ENCODE peak calls at places on chromosomes 6 and 20, in five cellular contexts. One of them, this sample, is unnamed.

GRCh38 chr6:636488-636887 is 20.4 kb downstream of the HUS1B start:
- DNase-seq in IMR-90: peak
- DNase-seq in sigmoid colon: no peak
- DNase-seq in small intestine: no peak
- DNase-seq in cardiac muscle cell: no peak
- DNase-seq in this sample: no peak

GRCh38 chr6:39328066-39328465 is 5.6 kb upstream of the KCNK16 start:
- DNase-seq in IMR-90: no peak
- DNase-seq in sigmoid colon: no peak
- DNase-seq in small intestine: no peak
- DNase-seq in cardiac muscle cell: no peak
- DNase-seq in this sample: no peak

GRCh38 chr6:34412643-34413214 is 13.1 kb downstream of the RPS10 start:
- DNase-seq in IMR-90: peak
- DNase-seq in sigmoid colon: no peak
- DNase-seq in small intestine: no peak
- DNase-seq in cardiac muscle cell: peak
- DNase-seq in this sample: no peak

GRCh38 chr6:101800598-101800997 is 407.1 kb downstream of the GRIK2 start:
- DNase-seq in IMR-90: no peak
- DNase-seq in sigmoid colon: no peak
- DNase-seq in small intestine: no peak
- DNase-seq in cardiac muscle cell: no peak
- DNase-seq in this sample: no peak

GRCh38 chr6:113707194-113707593 is 150.0 kb upstream of the MARCKS start:
- DNase-seq in IMR-90: no peak
- DNase-seq in sigmoid colon: no peak
- DNase-seq in small intestine: no peak
- DNase-seq in cardiac muscle cell: no peak
- DNase-seq in this sample: no peak

GRCh38 chr20:3673551-3674070 is 8.2 kb downstream of the ADAM33 start:
- DNase-seq in IMR-90: no peak
- DNase-seq in sigmoid colon: no peak
- DNase-seq in small intestine: no peak
- DNase-seq in cardiac muscle cell: no peak
- DNase-seq in this sample: no peak

GRCh38 chr6:116446399-116446798 is 14.8 kb upstream of the CALHM6 start:
- DNase-seq in IMR-90: no peak
- DNase-seq in sigmoid colon: no peak
- DNase-seq in small intestine: peak
- DNase-seq in cardiac muscle cell: peak
- DNase-seq in this sample: no peak

GRCh38 chr20:43958626-43959025 is 44.0 kb downstream of the TOX2 start:
- DNase-seq in IMR-90: no peak
- DNase-seq in sigmoid colon: no peak
- DNase-seq in small intestine: no peak
- DNase-seq in cardiac muscle cell: no peak
- DNase-seq in this sample: no peak

GRCh38 chr20:24158271-24158670 is 169.7 kb upstream of the GGTLC1 start:
- DNase-seq in IMR-90: no peak
- DNase-seq in sigmoid colon: no peak
- DNase-seq in small intestine: no peak
- DNase-seq in cardiac muscle cell: no peak
- DNase-seq in this sample: no peak

GRCh38 chr20:49887251-49887827 is 28.0 kb downstream of the SPATA2 start:
- DNase-seq in IMR-90: peak
- DNase-seq in sigmoid colon: peak
- DNase-seq in small intestine: no peak
- DNase-seq in cardiac muscle cell: no peak
- DNase-seq in this sample: no peak

GRCh38 chr6:166633732-166634535 is 6.9 kb upstream of the RPS6KA2 start:
- DNase-seq in IMR-90: peak
- DNase-seq in sigmoid colon: no peak
- DNase-seq in small intestine: no peak
- DNase-seq in cardiac muscle cell: no peak
- DNase-seq in this sample: no peak

GRCh38 chr6:41318648-41319565 is 16.5 kb upstream of the NCR2 start:
- DNase-seq in IMR-90: peak
- DNase-seq in sigmoid colon: peak
- DNase-seq in small intestine: peak
- DNase-seq in cardiac muscle cell: peak
- DNase-seq in this sample: peak

GRCh38 chr6:56842602-56843475 is 112.1 kb upstream of the BEND6 start:
- DNase-seq in IMR-90: peak
- DNase-seq in sigmoid colon: peak
- DNase-seq in small intestine: no peak
- DNase-seq in cardiac muscle cell: peak
- DNase-seq in this sample: no peak

GRCh38 chr6:125191916-125192609 is 38.5 kb downstream of the TPD52L1 start:
- DNase-seq in IMR-90: peak
- DNase-seq in sigmoid colon: peak
- DNase-seq in small intestine: peak
- DNase-seq in cardiac muscle cell: peak
- DNase-seq in this sample: peak

GRCh38 chr6:157724960-157725741 is 97.9 kb upstream of the SNX9 start:
- DNase-seq in IMR-90: no peak
- DNase-seq in sigmoid colon: no peak
- DNase-seq in small intestine: no peak
- DNase-seq in cardiac muscle cell: no peak
- DNase-seq in this sample: peak

GRCh38 chr6:143689852-143690251 is 12.1 kb downstream of the PHACTR2 start:
- DNase-seq in IMR-90: no peak
- DNase-seq in sigmoid colon: no peak
- DNase-seq in small intestine: no peak
- DNase-seq in cardiac muscle cell: no peak
- DNase-seq in this sample: no peak

GRCh38 chr6:134619789-134620188 is 301.9 kb upstream of the SGK1 start:
- DNase-seq in IMR-90: peak
- DNase-seq in sigmoid colon: no peak
- DNase-seq in small intestine: no peak
- DNase-seq in cardiac muscle cell: peak
- DNase-seq in this sample: no peak

GRCh38 chr6:141103246-141103645 is 1029.5 kb upstream of the GJE1 start:
- DNase-seq in IMR-90: peak
- DNase-seq in sigmoid colon: no peak
- DNase-seq in small intestine: no peak
- DNase-seq in cardiac muscle cell: peak
- DNase-seq in this sample: no peak

GRCh38 chr20:13552061-13552460 is 86.7 kb downstream of the TASP1 start:
- DNase-seq in IMR-90: peak
- DNase-seq in sigmoid colon: no peak
- DNase-seq in small intestine: no peak
- DNase-seq in cardiac muscle cell: no peak
- DNase-seq in this sample: no peak

GRCh38 chr6:18034798-18035202 is 47.4 kb upstream of the KIF13A start:
- DNase-seq in IMR-90: peak
- DNase-seq in sigmoid colon: no peak
- DNase-seq in small intestine: peak
- DNase-seq in cardiac muscle cell: peak
- DNase-seq in this sample: peak

GRCh38 chr20:19761853-19762252 is 3.8 kb downstream of the RIN2 start:
- DNase-seq in IMR-90: no peak
- DNase-seq in sigmoid colon: no peak
- DNase-seq in small intestine: no peak
- DNase-seq in cardiac muscle cell: peak
- DNase-seq in this sample: no peak

GRCh38 chr6:7693827-7694226 is 32.1 kb upstream of the BMP6 start:
- DNase-seq in IMR-90: no peak
- DNase-seq in sigmoid colon: no peak
- DNase-seq in small intestine: no peak
- DNase-seq in cardiac muscle cell: no peak
- DNase-seq in this sample: no peak

GRCh38 chr6:158481612-158482473 is 78.0 kb upstream of the TMEM181 start:
- DNase-seq in IMR-90: peak
- DNase-seq in sigmoid colon: no peak
- DNase-seq in small intestine: no peak
- DNase-seq in cardiac muscle cell: peak
- DNase-seq in this sample: no peak

GRCh38 chr6:118725944-118726343 is 74.6 kb upstream of the CEP85L start:
- DNase-seq in IMR-90: no peak
- DNase-seq in sigmoid colon: no peak
- DNase-seq in small intestine: no peak
- DNase-seq in cardiac muscle cell: no peak
- DNase-seq in this sample: peak

GRCh38 chr6:43913388-43914271 is 143.6 kb downstream of the VEGFA start:
- DNase-seq in IMR-90: peak
- DNase-seq in sigmoid colon: no peak
- DNase-seq in small intestine: peak
- DNase-seq in cardiac muscle cell: peak
- DNase-seq in this sample: no peak

GRCh38 chr20:39910536-39910935 is 778.5 kb downstream of the MAFB start:
- DNase-seq in IMR-90: no peak
- DNase-seq in sigmoid colon: peak
- DNase-seq in small intestine: no peak
- DNase-seq in cardiac muscle cell: no peak
- DNase-seq in this sample: no peak

GRCh38 chr6:138493413-138493812 is 5.9 kb downstream of the NHSL1 start:
- DNase-seq in IMR-90: peak
- DNase-seq in sigmoid colon: no peak
- DNase-seq in small intestine: peak
- DNase-seq in cardiac muscle cell: peak
- DNase-seq in this sample: no peak

GRCh38 chr6:72374864-72375263 is 247.0 kb upstream of the KCNQ5 start:
- DNase-seq in IMR-90: peak
- DNase-seq in sigmoid colon: no peak
- DNase-seq in small intestine: no peak
- DNase-seq in cardiac muscle cell: no peak
- DNase-seq in this sample: no peak

GRCh38 chr6:106735828-106736227 is 106.5 kb downstream of the QRSL1 start:
- DNase-seq in IMR-90: no peak
- DNase-seq in sigmoid colon: no peak
- DNase-seq in small intestine: no peak
- DNase-seq in cardiac muscle cell: no peak
- DNase-seq in this sample: no peak

GRCh38 chr6:7238900-7239589 is 74.0 kb downstream of the SSR1 start:
- DNase-seq in IMR-90: peak
- DNase-seq in sigmoid colon: peak
- DNase-seq in small intestine: peak
- DNase-seq in cardiac muscle cell: peak
- DNase-seq in this sample: peak

GRCh38 chr6:169883316-169883715 is 131.9 kb downstream of the ERMARD start:
- DNase-seq in IMR-90: no peak
- DNase-seq in sigmoid colon: no peak
- DNase-seq in small intestine: no peak
- DNase-seq in cardiac muscle cell: no peak
- DNase-seq in this sample: no peak

GRCh38 chr20:19786311-19786710 is 28.3 kb downstream of the RIN2 start:
- DNase-seq in IMR-90: peak
- DNase-seq in sigmoid colon: peak
- DNase-seq in small intestine: peak
- DNase-seq in cardiac muscle cell: peak
- DNase-seq in this sample: no peak

GRCh38 chr20:46307999-46308257 is 370 bp downstream of the CDH22 start:
- DNase-seq in IMR-90: no peak
- DNase-seq in sigmoid colon: no peak
- DNase-seq in small intestine: no peak
- DNase-seq in cardiac muscle cell: no peak
- DNase-seq in this sample: no peak

GRCh38 chr20:37347891-37348642 is 2.1 kb downstream of the SRC start:
- DNase-seq in IMR-90: no peak
- DNase-seq in sigmoid colon: peak
- DNase-seq in small intestine: peak
- DNase-seq in cardiac muscle cell: no peak
- DNase-seq in this sample: no peak

GRCh38 chr6:161128680-161129196 is 137.2 kb downstream of the MAP3K4 start:
- DNase-seq in IMR-90: peak
- DNase-seq in sigmoid colon: no peak
- DNase-seq in small intestine: no peak
- DNase-seq in cardiac muscle cell: peak
- DNase-seq in this sample: peak

GRCh38 chr6:25395731-25396130 is 116.6 kb downstream of the CARMIL1 start:
- DNase-seq in IMR-90: no peak
- DNase-seq in sigmoid colon: no peak
- DNase-seq in small intestine: no peak
- DNase-seq in cardiac muscle cell: no peak
- DNase-seq in this sample: no peak

GRCh38 chr6:30494275-30494990 is 5.1 kb downstream of the HLA-E start:
- DNase-seq in IMR-90: no peak
- DNase-seq in sigmoid colon: no peak
- DNase-seq in small intestine: no peak
- DNase-seq in cardiac muscle cell: no peak
- DNase-seq in this sample: no peak

GRCh38 chr6:2749972-2750600 is 636 bp downstream of the MYLK4 start:
- DNase-seq in IMR-90: peak
- DNase-seq in sigmoid colon: no peak
- DNase-seq in small intestine: peak
- DNase-seq in cardiac muscle cell: peak
- DNase-seq in this sample: peak
- H3K4me3 ChIP-seq in IMR-90: no peak
- H3K4me3 ChIP-seq in sigmoid colon: no peak
- H3K4me3 ChIP-seq in small intestine: no peak
- H3K4me3 ChIP-seq in cardiac muscle cell: no peak
- H3K4me3 ChIP-seq in this sample: no peak

GRCh38 chr20:63025534-63026331 is 19.0 kb upstream of the BHLHE23 start:
- DNase-seq in IMR-90: peak
- DNase-seq in sigmoid colon: no peak
- DNase-seq in small intestine: no peak
- DNase-seq in cardiac muscle cell: peak
- DNase-seq in this sample: no peak
- H3K4me3 ChIP-seq in IMR-90: no peak
- H3K4me3 ChIP-seq in sigmoid colon: no peak
- H3K4me3 ChIP-seq in small intestine: no peak
- H3K4me3 ChIP-seq in cardiac muscle cell: no peak
- H3K4me3 ChIP-seq in this sample: no peak

GRCh38 chr6:12001004-12001705 is 11.0 kb upstream of the HIVEP1 start:
- DNase-seq in IMR-90: no peak
- DNase-seq in sigmoid colon: peak
- DNase-seq in small intestine: no peak
- DNase-seq in cardiac muscle cell: peak
- DNase-seq in this sample: no peak
- H3K4me3 ChIP-seq in IMR-90: no peak
- H3K4me3 ChIP-seq in sigmoid colon: no peak
- H3K4me3 ChIP-seq in small intestine: no peak
- H3K4me3 ChIP-seq in cardiac muscle cell: no peak
- H3K4me3 ChIP-seq in this sample: no peak

DNA sequence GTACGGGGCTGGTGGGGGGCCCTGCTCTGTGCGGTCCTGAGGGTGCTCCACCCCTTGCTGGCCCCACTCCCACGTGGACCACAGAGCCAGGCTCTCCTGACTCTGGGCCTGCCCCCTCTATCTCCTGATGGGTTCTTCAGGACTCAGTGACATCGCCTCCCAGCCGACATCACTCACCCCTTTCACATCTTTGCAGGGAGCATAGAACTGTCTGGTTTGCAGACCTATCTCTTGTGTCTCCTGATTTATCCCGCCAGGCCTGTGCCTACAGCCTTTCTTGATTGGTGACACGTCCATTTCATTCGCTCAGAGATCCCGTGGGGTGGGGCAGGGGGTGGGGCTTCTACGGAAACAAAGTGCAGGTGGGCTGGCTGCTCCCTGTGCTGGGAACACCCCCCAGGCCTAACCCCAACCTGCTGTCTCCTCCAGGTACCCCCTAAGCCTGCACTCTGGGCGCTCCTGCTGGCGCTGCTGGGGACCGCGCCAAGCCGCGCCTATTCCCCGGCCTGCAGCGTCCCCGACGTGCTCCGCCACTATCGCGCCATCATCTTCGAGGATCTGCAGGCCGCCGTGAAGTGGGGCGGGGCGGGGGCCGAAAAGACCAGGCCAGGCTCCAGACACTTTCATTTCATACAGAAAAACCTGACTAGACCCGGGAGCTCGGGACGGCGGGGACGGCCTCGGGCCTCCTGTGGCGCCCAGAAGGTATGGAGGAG is 1.7 kb downstream of the C20orf204 start:
- DNase-seq in IMR-90: no peak
- DNase-seq in sigmoid colon: no peak
- DNase-seq in small intestine: no peak
- DNase-seq in cardiac muscle cell: no peak
- DNase-seq in this sample: no peak
- H3K4me3 ChIP-seq in IMR-90: no peak
- H3K4me3 ChIP-seq in sigmoid colon: peak
- H3K4me3 ChIP-seq in small intestine: peak
- H3K4me3 ChIP-seq in cardiac muscle cell: no peak
- H3K4me3 ChIP-seq in this sample: no peak

This sample was measured in Jurkat, Clone E6-1.